ENCODE peak calls at places on chromosomes 16 and 17, in four cellular contexts. A is body of pancreas, T is PC-9, D is ovary. O is an unnamed sample.
A peak's percentile ranks its signal among the peaks of the same experiment; 100 is the strongest.

GRCh38 chr17:78891406-78892061 is 11.5 kb downstream of the CEP295NL start:
- DNase-seq in A (no peak), T (no peak), D (no peak), O (no peak)

GRCh38 chr17:10785295-10785694 is 18.6 kb downstream of the TMEM238L start:
- DNase-seq in A (no peak), T (no peak), D (no peak), O (no peak)

GRCh38 chr17:22512057-22512456 is 819.7 kb downstream of the KCNJ18 start:
- DNase-seq in A (no peak), T (no peak), D (no peak), O (no peak)

GRCh38 chr17:17698869-17699351 is 17.7 kb downstream of the RAI1 start:
- DNase-seq in A (no peak), T (no peak), D (no peak), O (no peak)

GRCh38 chr17:20009302-20010098 is at the start of gene SPECC1:
- DNase-seq in A (peak; percentile 80), T (peak; percentile 66), D (peak; percentile 90), O (peak; percentile 81)

GRCh38 chr17:43908111-43908721 is 880 bp upstream of the MPP2 start:
- DNase-seq in A (peak; percentile 61), T (no peak), D (peak; percentile 70), O (no peak)

GRCh38 chr16:1169285-1170075 is 16.6 kb downstream of the CACNA1H start:
- DNase-seq in A (no peak), T (no peak), D (peak; percentile 68), O (no peak)

GRCh38 chr16:77213542-77214108 is 14.4 kb downstream of the SYCE1L start:
- DNase-seq in A (no peak), T (peak; percentile 88), D (peak; percentile 29), O (no peak)

GRCh38 chr17:7313028-7313889 is 1.9 kb downstream of the GPS2 start:
- DNase-seq in A (no peak), T (peak; percentile 54), D (no peak), O (no peak)

GRCh38 chr16:65283238-65283651 is 161.4 kb upstream of the CDH11 start:
- DNase-seq in A (no peak), T (no peak), D (no peak), O (no peak)

GRCh38 chr16:17504050-17504449 is 33.3 kb upstream of the XYLT1 start:
- DNase-seq in A (no peak), T (no peak), D (no peak), O (no peak)

GRCh38 chr17:39927101-39927927 is at the start of the genes LRRC3C and ORMDL3:
- DNase-seq in A (peak; percentile 95), T (peak; percentile 77), D (peak; percentile 96), O (peak; percentile 97)
- H3K27ac ChIP-seq in A (peak within 1 kb of the TSS; percentile 95), T (peak within 1 kb of the TSS; percentile 89), D (peak within 1 kb of the TSS; percentile 89), O (peak within 1 kb of the TSS; percentile 95)

DNA sequence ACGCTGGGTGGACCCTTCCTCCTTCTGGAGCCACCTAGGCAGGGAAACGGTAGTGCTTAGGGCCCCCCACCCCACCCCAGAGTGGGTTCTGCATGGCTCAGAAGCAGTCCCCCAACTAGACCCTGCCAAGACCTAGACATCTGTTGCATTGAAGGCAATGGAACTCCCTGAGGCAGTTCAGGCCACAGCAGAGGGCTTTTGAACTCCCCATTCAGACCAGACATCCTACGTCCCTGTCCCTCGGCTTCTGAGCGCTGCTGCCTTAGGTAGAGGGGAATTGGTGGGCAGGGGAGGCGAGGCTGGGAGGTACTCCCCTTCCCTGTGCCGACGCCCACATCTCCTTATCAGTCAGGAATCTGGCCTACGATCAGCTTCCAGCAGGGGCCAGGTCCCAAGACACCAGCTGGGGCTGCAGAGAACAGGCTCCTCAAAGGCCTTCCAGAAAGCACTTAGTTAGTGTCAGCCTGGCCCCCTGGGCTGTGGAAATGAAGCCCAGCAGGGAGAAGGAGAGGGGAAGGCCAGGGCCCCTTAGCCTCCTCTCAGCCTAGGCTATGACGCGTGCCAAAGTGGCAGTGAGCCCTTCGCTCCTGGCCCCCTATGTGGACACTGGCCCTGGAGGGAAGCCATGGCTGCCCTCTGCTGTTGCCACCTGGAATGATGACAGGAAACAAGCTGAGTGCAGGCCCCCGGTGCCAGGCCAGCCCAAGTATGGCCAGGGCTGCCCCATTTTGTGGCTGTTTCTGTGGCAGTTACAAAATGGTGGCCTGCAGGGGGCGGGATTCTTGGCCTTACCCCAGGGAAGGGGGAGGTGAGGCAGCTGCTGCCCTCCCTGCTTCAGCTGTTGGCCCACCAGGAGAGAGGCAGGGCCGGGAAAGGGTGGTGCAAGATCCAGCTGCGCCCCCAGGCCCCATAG is 11.1 kb downstream of the TBX4 start:
- DNase-seq in A (no peak), T (no peak), D (no peak), O (no peak)
- TF ChIP-seq CTCF in A (no peak), T (no peak), D (no peak), O (no peak)

GRCh38 chr16:24820522-24820921 is 25.2 kb upstream of the SLC5A11 start:
- DNase-seq in A (no peak), T (no peak), D (no peak), O (no peak)
- H3K36me3 ChIP-seq in A (peaks cover 23% of the 10 kb centered on the region), T (peaks cover 29% of the 10 kb centered on the region), D (no peaks in the 10 kb centered on the region), O (peaks cover 14% of the 10 kb centered on the region)

GRCh38 chr16:67806428-67807147 is at the start of the genes RANBP10 and TSNAXIP1:
- DNase-seq in A (peak; percentile 97), T (peak; percentile 98), D (peak; percentile 97), O (peak; percentile 96)
- H3K27ac ChIP-seq in A (peak within 1 kb of the TSS; percentile 77), T (no peak within 1 kb of the TSS), D (peak within 1 kb of the TSS; percentile 71), O (peak within 1 kb of the TSS; percentile 59)

DNA sequence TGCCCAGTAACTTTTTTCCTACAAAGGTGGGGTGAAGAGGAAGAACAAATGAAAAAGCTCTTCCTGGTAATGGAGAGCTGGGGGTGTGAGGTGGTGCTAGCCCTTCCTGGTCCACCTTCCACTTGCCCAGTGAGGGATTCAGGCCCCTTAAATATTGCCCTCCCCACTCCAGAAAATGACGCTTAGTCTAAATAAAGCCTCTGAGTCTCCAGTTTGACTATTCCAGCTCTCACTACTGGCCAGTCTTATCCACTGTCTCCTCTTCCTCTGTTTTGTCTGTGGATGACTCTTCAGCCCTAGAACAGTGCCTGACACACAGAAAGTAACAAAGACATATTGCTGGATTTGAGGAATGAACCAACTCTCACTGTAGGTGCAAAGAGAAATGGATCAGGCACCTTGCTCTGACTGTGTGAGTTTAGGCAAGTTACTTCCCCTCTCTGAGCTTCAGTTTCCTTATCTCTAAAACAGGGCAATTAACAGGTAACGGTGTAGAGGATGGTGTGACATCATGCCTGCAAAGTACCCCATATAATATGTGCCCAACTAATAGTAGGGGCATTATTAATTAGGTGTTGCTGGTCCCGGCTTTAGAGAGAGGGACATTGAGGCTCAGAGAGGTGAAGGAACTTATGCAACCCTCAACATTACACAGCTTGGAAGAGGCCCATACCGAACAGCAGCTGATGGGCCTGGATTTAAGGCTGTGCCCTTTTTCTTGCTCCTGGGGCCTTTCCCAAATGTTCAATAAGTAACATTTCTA is 21.3 kb downstream of the ZNF385C start:
- DNase-seq in A (no peak), T (no peak), D (no peak), O (no peak)
- TF ChIP-seq CTCF in A (no peak), T (no peak), D (no peak), O (no peak)

DNA sequence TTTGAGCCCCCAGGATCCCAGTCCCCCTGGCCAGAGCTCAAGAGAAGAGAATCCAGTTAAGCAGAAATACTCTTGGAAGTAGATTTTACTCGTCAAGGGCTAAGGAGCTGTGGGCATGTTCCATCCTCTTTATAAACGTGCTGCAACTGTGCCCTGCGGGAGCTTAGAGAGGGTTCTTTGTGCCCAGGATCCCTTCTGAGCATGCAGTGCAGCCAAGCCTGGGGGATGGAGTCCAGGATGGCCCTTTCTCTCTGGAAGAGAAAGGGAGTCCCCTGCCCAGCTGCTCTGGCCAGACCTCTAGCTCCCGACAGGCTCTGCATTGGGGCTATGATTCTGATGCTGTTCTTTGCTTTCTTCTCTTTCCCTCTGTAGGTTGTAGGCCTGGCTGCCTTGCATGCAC is 9.4 kb upstream of the LGALS9 start:
- DNase-seq in A (no peak), T (no peak), D (no peak), O (no peak)
- H3K36me3 ChIP-seq in A (peaks cover 9% of the 10 kb centered on the region), T (no peaks in the 10 kb centered on the region), D (no peaks in the 10 kb centered on the region), O (no peaks in the 10 kb centered on the region)

DNA sequence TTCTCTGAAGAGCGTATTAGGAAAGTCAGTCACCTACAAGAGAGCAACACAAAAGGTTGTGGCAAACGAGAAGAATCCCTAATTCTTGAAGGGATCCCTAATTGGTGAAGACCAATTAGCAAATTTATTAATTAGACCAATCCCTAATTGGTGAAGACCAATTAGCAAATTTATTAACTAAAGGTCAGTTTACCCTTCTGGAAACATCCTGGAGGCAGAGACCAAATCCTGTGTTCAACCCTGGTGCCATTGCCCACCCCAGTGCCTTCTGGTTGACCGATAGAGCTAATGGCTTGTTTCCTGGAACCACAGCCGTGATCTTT is 74.2 kb downstream of the WIPI1 start:
- DNase-seq in A (no peak), T (no peak), D (no peak), O (no peak)
- H3K27ac ChIP-seq in A (no peak overlapping the region), T (no peak overlapping the region), D (no peak overlapping the region), O (peak overlapping the region; percentile 51)

O was measured in right lobe of liver.